ENCODE peak calls at places on chromosomes 3 and 15, in seven cellular contexts. S, O, F, R, B, J and K are unnamed samples.

GRCh38 chr3:164387236-164387635 is 691.1 kb downstream of the SI start:
- DNase-seq in S (no peak), O (no peak), F (no peak), R (no peak), B (no peak), J (no peak), K (no peak)

GRCh38 chr3:32176989-32177701 is 61.3 kb upstream of the CMTM8 start:
- DNase-seq in S (peak), O (no peak), F (no peak), R (peak), B (peak), J (peak), K (peak)

GRCh38 chr3:149273096-149273751 is 51.6 kb upstream of the CP start:
- DNase-seq in S (peak), O (no peak), F (no peak), R (peak), B (peak), J (no peak), K (peak)

GRCh38 chr3:137768361-137769320 is 4.5 kb downstream of the SOX14 start:
- DNase-seq in S (no peak), O (no peak), F (no peak), R (no peak), B (no peak), J (no peak), K (no peak)

GRCh38 chr3:114331710-114332109 is 37.9 kb downstream of the TIGIT start:
- DNase-seq in S (no peak), O (no peak), F (no peak), R (no peak), B (no peak), J (no peak), K (no peak)

GRCh38 chr3:171441381-171441780 is 18.8 kb downstream of the TNIK start:
- DNase-seq in S (no peak), O (no peak), F (no peak), R (no peak), B (peak), J (no peak), K (no peak)

GRCh38 chr3:52522651-52523251 is 10.9 kb downstream of the NT5DC2 start:
- DNase-seq in S (no peak), O (no peak), F (peak), R (no peak), B (no peak), J (no peak), K (no peak)

GRCh38 chr3:25843332-25843731 is 53.4 kb downstream of the OXSM start:
- DNase-seq in S (no peak), O (no peak), F (no peak), R (no peak), B (peak), J (no peak), K (no peak)

GRCh38 chr3:129549006-129549800 is 6.2 kb downstream of the H1-8 start:
- DNase-seq in S (peak), O (no peak), F (no peak), R (no peak), B (peak), J (no peak), K (no peak)

GRCh38 chr3:124592658-124593441 is 137.4 kb upstream of the UMPS start:
- DNase-seq in S (no peak), O (no peak), F (no peak), R (no peak), B (no peak), J (no peak), K (peak)

GRCh38 chr15:86382341-86382740 is 302.7 kb downstream of the AGBL1 start:
- DNase-seq in S (no peak), O (no peak), F (no peak), R (no peak), B (no peak), J (no peak), K (no peak)